ENCODE peak calls at places on chromosome X, in six cellular contexts. Z is K562, Q is H1, K is SK-N-SH, D is GM12878, I is HepG2. M is an unnamed sample.

GRCh38 chrX:25524150-25524549 is 508.4 kb upstream of the ARX start:
- DNase-seq in D (no peak), Z (no peak), K (no peak), Q (no peak), I (peak; percentile 82), M (peak; percentile 20)

GRCh38 chrX:108148524-108148923 is 56.9 kb downstream of the ATG4A start:
- DNase-seq in Q (no peak), D (peak; percentile 4), I (no peak), Z (no peak), K (no peak), M (no peak)

GRCh38 chrX:20015422-20015821 is 24.6 kb upstream of the BCLAF3 start:
- DNase-seq in Q (no peak), I (no peak), Z (no peak), K (no peak), D (no peak), M (no peak)

GRCh38 chrX:17262123-17262522 is 112.9 kb upstream of the NHS start:
- DNase-seq in Z (no peak), K (no peak), D (no peak), Q (no peak), I (no peak), M (no peak)

GRCh38 chrX:70979136-70979762 is 48.4 kb upstream of the SLC7A3 start:
- DNase-seq in K (peak; percentile 4), D (no peak), I (peak; percentile 27), Z (no peak), Q (no peak), M (peak; percentile 3)

GRCh38 chrX:69045616-69046345 is 119.5 kb downstream of the PJA1 start:
- DNase-seq in Q (no peak), K (no peak), D (no peak), Z (no peak), I (no peak), M (no peak)

GRCh38 chrX:118865231-118865630 is 41.6 kb downstream of the ZCCHC12 start:
- DNase-seq in K (no peak), Z (no peak), I (no peak), D (no peak), Q (no peak), M (no peak)

GRCh38 chrX:136106920-136107534 is 40.3 kb upstream of the FHL1 start:
- DNase-seq in Q (no peak), Z (peak; percentile 8), K (no peak), I (no peak), D (no peak), M (no peak)

GRCh38 chrX:103687073-103687695 is 685 bp upstream of the MORF4L2 start:
- DNase-seq in Q (no peak), D (no peak), K (peak; percentile 64), Z (peak; percentile 77), I (no peak), M (no peak)
- TF ChIP-seq JUND in Q (no peak), D (peak; percentile 4), K (peak; percentile 3), Z (peak; percentile 38), I (no peak), M (no peak)

GRCh38 chrX:149506349-149506748 is 1.2 kb upstream of the IDS start:
- DNase-seq in Z (no peak), K (no peak), Q (no peak), D (no peak), I (no peak), M (no peak)

GRCh38 chrX:149504915-149505651 is at the start of gene IDS:
- DNase-seq in D (peak; percentile 37), I (peak; percentile 69), Q (peak; percentile 70), K (peak; percentile 82), Z (peak; percentile 86), M (peak; percentile 84)

GRCh38 chrX:149508467-149508866 is 3.4 kb upstream of the IDS start:
- DNase-seq in I (no peak), K (no peak), D (no peak), Q (no peak), Z (no peak), M (no peak)

GRCh38 chrX:149505671-149506070 is 565 bp upstream of the IDS start:
- DNase-seq in K (no peak), D (no peak), Q (no peak), I (no peak), Z (no peak), M (no peak)

GRCh38 chrX:149504226-149504914 is 736 bp downstream of the IDS start:
- DNase-seq in Q (no peak), K (peak; percentile 67), Z (peak; percentile 53), D (no peak), I (no peak), M (no peak)
- TF ChIP-seq JUND in Q (no peak), K (no peak), Z (no peak), D (no peak), I (no peak), M (no peak)

DNA sequence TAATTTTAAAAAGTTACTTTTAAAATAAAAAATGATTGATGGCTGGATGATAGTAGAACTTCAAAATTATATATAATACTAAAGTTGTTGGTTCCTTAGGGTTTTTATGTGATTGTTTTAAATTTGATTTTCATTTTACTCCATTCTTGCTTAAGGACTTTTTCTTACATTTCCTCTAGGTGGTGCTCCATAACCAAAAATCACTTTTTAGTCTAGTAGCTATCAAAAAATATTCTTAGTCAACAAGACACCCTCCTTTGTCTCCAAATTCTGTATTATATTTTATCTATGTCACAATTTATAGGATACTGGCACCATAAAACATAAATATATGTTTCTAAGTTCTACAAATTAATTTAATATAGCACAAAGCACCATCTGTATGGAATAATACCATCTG is 67.2 kb upstream of the BRWD3 start:
- DNase-seq in I (peak; percentile 7), Z (no peak), K (peak; percentile 12), D (peak; percentile 1), Q (no peak), M (peak; percentile 39)
- TF ChIP-seq JUND in I (no peak), Z (no peak), K (no peak), D (no peak), Q (no peak), M (no peak)

GRCh38 chrX:2903366-2903765 is 25.8 kb downstream of the ARSD start:
- DNase-seq in D (no peak), Z (peak; percentile 11), I (no peak), Q (no peak), K (no peak), M (no peak)

GRCh38 chrX:2898861-2899512 is 30.2 kb downstream of the ARSD start:
- DNase-seq in K (no peak), Q (no peak), Z (no peak), D (no peak), I (peak; percentile 24), M (no peak)

GRCh38 chrX:2897311-2897689 is 31.8 kb downstream of the ARSD start:
- DNase-seq in K (no peak), Q (no peak), Z (no peak), D (no peak), I (no peak), M (no peak)

GRCh38 chrX:2902841-2903240 is 26.3 kb downstream of the ARSD start:
- DNase-seq in Z (no peak), K (no peak), Q (no peak), I (no peak), D (no peak), M (no peak)

GRCh38 chrX:2901367-2902036 is 27.6 kb downstream of the ARSD start:
- DNase-seq in D (no peak), K (no peak), I (peak; percentile 23), Z (no peak), Q (no peak), M (no peak)
- TF ChIP-seq JUND in D (no peak), K (no peak), I (no peak), Z (peak; percentile 79), Q (no peak), M (no peak)

DNA sequence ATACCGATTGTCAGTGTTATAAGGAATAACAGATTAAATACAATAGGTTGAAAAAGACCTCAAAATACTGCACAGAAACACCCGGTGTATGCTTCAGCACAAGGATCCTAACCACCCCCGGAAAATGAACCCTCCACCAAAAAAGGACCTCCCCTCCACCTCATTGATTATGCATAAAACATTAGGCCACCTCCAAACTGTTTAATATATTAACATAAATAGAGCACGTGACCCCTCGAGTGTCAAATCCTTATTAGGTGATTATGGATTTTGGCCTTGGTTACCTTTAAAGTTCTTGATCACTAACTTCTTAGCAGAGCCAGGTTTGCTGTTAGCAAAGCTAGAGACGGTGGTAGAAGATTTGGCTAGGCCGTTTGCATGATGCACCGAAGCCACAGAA is 963 bp downstream of the CUL4B start:
- DNase-seq in D (no peak), Z (no peak), I (no peak), K (no peak), Q (no peak), M (no peak)
- TF ChIP-seq JUND in D (no peak), Z (no peak), I (no peak), K (no peak), Q (no peak), M (no peak)

DNA sequence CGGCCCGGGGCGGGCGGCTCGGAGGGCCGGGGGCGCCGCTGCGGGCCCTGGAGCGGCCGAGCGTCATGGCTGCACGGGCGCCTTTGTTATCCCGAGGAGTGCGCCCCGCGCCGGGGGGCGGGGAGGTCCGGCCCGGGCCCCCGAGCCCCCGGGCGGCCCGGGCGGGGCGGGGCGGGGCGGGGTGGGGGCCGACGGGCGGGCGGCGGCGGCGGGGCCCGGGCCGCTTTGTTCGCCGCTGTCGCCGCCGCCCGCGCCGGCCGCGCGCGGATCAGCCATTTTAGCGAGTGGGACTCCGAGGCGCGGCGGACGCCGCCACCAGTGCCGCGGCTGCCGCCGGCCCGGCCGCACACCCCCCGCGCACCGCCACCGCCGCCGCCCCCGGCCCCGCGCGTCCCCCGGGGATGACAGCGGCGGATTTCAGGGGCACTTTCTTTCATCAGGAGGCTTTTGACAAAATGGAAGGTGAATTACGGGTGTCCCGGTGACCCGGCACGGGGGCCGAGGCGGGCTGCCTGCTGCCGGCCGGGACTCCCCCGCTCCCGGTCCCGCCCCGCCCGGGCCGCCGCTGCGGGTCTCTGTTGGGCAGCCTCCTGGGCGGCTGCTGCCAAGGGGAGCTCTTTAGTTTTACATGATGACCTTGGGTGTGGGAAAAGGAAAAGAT is 1.2 kb downstream of the HMGB3 start:
- DNase-seq in Q (no peak), I (no peak), K (peak; percentile 71), Z (peak; percentile 54), D (no peak), M (no peak)
- TF ChIP-seq JUND in Q (no peak), I (no peak), K (no peak), Z (no peak), D (no peak), M (no peak)